ENCODE peak calls at places on chromosomes 16 and 17, in six cellular contexts. F is stimulated activated CD4-positive, alpha-beta T cell treated with anti-CD3 and anti-CD28 coated beads, TNF-alpha, amount 100 ng/mL, for 48 hours; J is T-helper 2 cell; Q is cardiac septum; E is IMR-90; V is T-helper 17 cell. T is an unnamed sample.
A peak's percentile ranks its signal among the peaks of the same experiment; 100 is the strongest.

GRCh38 chr17:3890082-3890892 is 2.6 kb downstream of the CAMKK1 start:
- DNase-seq in J (no peak), V (no peak), Q (no peak), F (no peak), E (peak; percentile 91), T (no peak)

GRCh38 chr17:9178319-9178718 is 157.0 kb downstream of the NTN1 start:
- DNase-seq in Q (no peak), E (no peak), V (no peak), J (no peak), F (no peak), T (no peak)

GRCh38 chr17:68061512-68062313 is 26.2 kb downstream of the KPNA2 start:
- DNase-seq in F (no peak), Q (no peak), V (no peak), E (peak; percentile 38), J (no peak), T (no peak)

GRCh38 chr17:10968007-10968406 is 130.1 kb upstream of the PIRT start:
- DNase-seq in Q (no peak), V (no peak), E (no peak), F (no peak), J (no peak), T (no peak)

GRCh38 chr16:84650062-84650991 is 2.0 kb downstream of the KLHL36 start:
- DNase-seq in E (peak; percentile 86), F (no peak), V (no peak), J (no peak), Q (no peak), T (no peak)

GRCh38 chr17:67602439-67602838 is 115.3 kb upstream of the NOL11 start:
- DNase-seq in E (no peak), F (no peak), J (no peak), Q (no peak), V (no peak), T (no peak)

GRCh38 chr17:38428150-38428642 is at the start of gene ARHGAP23:
- DNase-seq in V (no peak), J (peak; percentile 24), Q (peak; percentile 89), F (peak; percentile 27), E (peak; percentile 72), T (no peak)

GRCh38 chr17:14228903-14229302 is 7.8 kb downstream of the CDRT15 start:
- DNase-seq in J (no peak), Q (no peak), E (peak; percentile 16), V (no peak), F (no peak), T (no peak)

GRCh38 chr16:51287231-51287630 is 136.2 kb upstream of the SALL1 start:
- DNase-seq in V (no peak), Q (no peak), J (no peak), E (no peak), F (no peak), T (no peak)